ENCODE peak calls at places on chromosomes 11 and 22, in ten cellular contexts. One of them, this sample, is unnamed.

GRCh38 chr22:48366056-48366455 is 1461.6 kb downstream of the BRD1 start:
- DNase-seq in aorta: no peak
- DNase-seq in psoas muscle: no peak
- DNase-seq in kidney: no peak
- DNase-seq in pancreas: no peak
- DNase-seq in MM.1S: no peak
- DNase-seq in OCI-LY7: no peak
- DNase-seq in H9: no peak
- DNase-seq in A549: no peak
- DNase-seq in HCT116: no peak
- DNase-seq in this sample: no peak

GRCh38 chr11:14358729-14359439 is at the start of gene RRAS2:
- DNase-seq in aorta: peak
- DNase-seq in psoas muscle: peak
- DNase-seq in kidney: peak
- DNase-seq in pancreas: peak
- DNase-seq in MM.1S: peak
- DNase-seq in OCI-LY7: no peak
- DNase-seq in H9: peak
- DNase-seq in A549: peak
- DNase-seq in HCT116: peak
- DNase-seq in this sample: no peak

GRCh38 chr11:128503231-128503991 is 83.9 kb downstream of the ETS1 start:
- DNase-seq in aorta: no peak
- DNase-seq in psoas muscle: no peak
- DNase-seq in kidney: no peak
- DNase-seq in pancreas: no peak
- DNase-seq in MM.1S: no peak
- DNase-seq in OCI-LY7: no peak
- DNase-seq in H9: no peak
- DNase-seq in A549: no peak
- DNase-seq in HCT116: no peak
- DNase-seq in this sample: no peak

GRCh38 chr11:15650105-15650938 is 535.6 kb downstream of the INSC start:
- DNase-seq in aorta: peak
- DNase-seq in psoas muscle: peak
- DNase-seq in kidney: peak
- DNase-seq in pancreas: peak
- DNase-seq in MM.1S: peak
- DNase-seq in OCI-LY7: peak
- DNase-seq in H9: peak
- DNase-seq in A549: peak
- DNase-seq in HCT116: peak
- DNase-seq in this sample: peak

GRCh38 chr11:102546923-102547471 is 16.4 kb upstream of the MMP7 start:
- DNase-seq in aorta: no peak
- DNase-seq in psoas muscle: no peak
- DNase-seq in kidney: no peak
- DNase-seq in pancreas: no peak
- DNase-seq in MM.1S: no peak
- DNase-seq in OCI-LY7: peak
- DNase-seq in H9: no peak
- DNase-seq in A549: no peak
- DNase-seq in HCT116: no peak
- DNase-seq in this sample: no peak

GRCh38 chr11:75265851-75266531 is 25.4 kb downstream of the TPBGL start:
- DNase-seq in aorta: no peak
- DNase-seq in psoas muscle: peak
- DNase-seq in kidney: peak
- DNase-seq in pancreas: peak
- DNase-seq in MM.1S: no peak
- DNase-seq in OCI-LY7: peak
- DNase-seq in H9: no peak
- DNase-seq in A549: no peak
- DNase-seq in HCT116: no peak
- DNase-seq in this sample: no peak

GRCh38 chr11:31652528-31652927 is 143.0 kb downstream of the ELP4 start:
- DNase-seq in aorta: no peak
- DNase-seq in psoas muscle: no peak
- DNase-seq in kidney: no peak
- DNase-seq in pancreas: no peak
- DNase-seq in MM.1S: peak
- DNase-seq in OCI-LY7: no peak
- DNase-seq in H9: no peak
- DNase-seq in A549: no peak
- DNase-seq in HCT116: no peak
- DNase-seq in this sample: no peak

GRCh38 chr11:134584001-134584561 is 172.0 kb upstream of the B3GAT1 start:
- DNase-seq in aorta: no peak
- DNase-seq in psoas muscle: no peak
- DNase-seq in kidney: no peak
- DNase-seq in pancreas: no peak
- DNase-seq in MM.1S: no peak
- DNase-seq in OCI-LY7: no peak
- DNase-seq in H9: peak
- DNase-seq in A549: no peak
- DNase-seq in HCT116: no peak
- DNase-seq in this sample: no peak

GRCh38 chr22:23071163-23072034 is 1.1 kb downstream of the GNAZ start:
- DNase-seq in aorta: peak
- DNase-seq in psoas muscle: peak
- DNase-seq in kidney: peak
- DNase-seq in pancreas: no peak
- DNase-seq in MM.1S: no peak
- DNase-seq in OCI-LY7: no peak
- DNase-seq in H9: no peak
- DNase-seq in A549: no peak
- DNase-seq in HCT116: no peak
- DNase-seq in this sample: no peak

GRCh38 chr11:119481667-119482400 is 58.9 kb upstream of the THY1 start:
- DNase-seq in aorta: no peak
- DNase-seq in psoas muscle: peak
- DNase-seq in kidney: no peak
- DNase-seq in pancreas: peak
- DNase-seq in MM.1S: no peak
- DNase-seq in OCI-LY7: no peak
- DNase-seq in H9: no peak
- DNase-seq in A549: no peak
- DNase-seq in HCT116: no peak
- DNase-seq in this sample: no peak

GRCh38 chr22:47394504-47395440 is 632.3 kb downstream of the TBC1D22A start:
- DNase-seq in aorta: no peak
- DNase-seq in psoas muscle: no peak
- DNase-seq in kidney: peak
- DNase-seq in pancreas: no peak
- DNase-seq in MM.1S: no peak
- DNase-seq in OCI-LY7: no peak
- DNase-seq in H9: no peak
- DNase-seq in A549: no peak
- DNase-seq in HCT116: no peak
- DNase-seq in this sample: no peak

GRCh38 chr11:57744386-57744785 is 3.1 kb downstream of the SELENOH start:
- DNase-seq in aorta: no peak
- DNase-seq in psoas muscle: no peak
- DNase-seq in kidney: no peak
- DNase-seq in pancreas: no peak
- DNase-seq in MM.1S: no peak
- DNase-seq in OCI-LY7: no peak
- DNase-seq in H9: no peak
- DNase-seq in A549: no peak
- DNase-seq in HCT116: no peak
- DNase-seq in this sample: no peak

GRCh38 chr22:24433868-24434471 is 6.6 kb downstream of the ADORA2A start:
- DNase-seq in aorta: no peak
- DNase-seq in psoas muscle: peak
- DNase-seq in kidney: peak
- DNase-seq in pancreas: no peak
- DNase-seq in MM.1S: peak
- DNase-seq in OCI-LY7: peak
- DNase-seq in H9: no peak
- DNase-seq in A549: no peak
- DNase-seq in HCT116: no peak
- DNase-seq in this sample: no peak
- H3K27ac ChIP-seq in aorta: no peak
- H3K27ac ChIP-seq in psoas muscle: peak
- H3K27ac ChIP-seq in kidney: peak
- H3K27ac ChIP-seq in pancreas: peak
- H3K27ac ChIP-seq in MM.1S: peak
- H3K27ac ChIP-seq in OCI-LY7: peak
- H3K27ac ChIP-seq in H9: no peak
- H3K27ac ChIP-seq in A549: no peak
- H3K27ac ChIP-seq in HCT116: no peak
- H3K27ac ChIP-seq in this sample: no peak

GRCh38 chr11:129944696-129945095 is 49.3 kb upstream of the NFRKB start:
- DNase-seq in aorta: no peak
- DNase-seq in psoas muscle: no peak
- DNase-seq in kidney: no peak
- DNase-seq in pancreas: no peak
- DNase-seq in MM.1S: no peak
- DNase-seq in OCI-LY7: no peak
- DNase-seq in H9: no peak
- DNase-seq in A549: no peak
- DNase-seq in HCT116: no peak
- DNase-seq in this sample: no peak

GRCh38 chr11:129946256-129946655 is 50.9 kb upstream of the NFRKB start:
- DNase-seq in aorta: no peak
- DNase-seq in psoas muscle: no peak
- DNase-seq in kidney: no peak
- DNase-seq in pancreas: no peak
- DNase-seq in MM.1S: peak
- DNase-seq in OCI-LY7: peak
- DNase-seq in H9: no peak
- DNase-seq in A549: no peak
- DNase-seq in HCT116: no peak
- DNase-seq in this sample: no peak

GRCh38 chr11:129939510-129939909 is 44.1 kb upstream of the NFRKB start:
- DNase-seq in aorta: no peak
- DNase-seq in psoas muscle: no peak
- DNase-seq in kidney: no peak
- DNase-seq in pancreas: no peak
- DNase-seq in MM.1S: no peak
- DNase-seq in OCI-LY7: peak
- DNase-seq in H9: no peak
- DNase-seq in A549: no peak
- DNase-seq in HCT116: no peak
- DNase-seq in this sample: no peak

GRCh38 chr11:129945377-129945776 is 50.0 kb upstream of the NFRKB start:
- DNase-seq in aorta: no peak
- DNase-seq in psoas muscle: no peak
- DNase-seq in kidney: no peak
- DNase-seq in pancreas: no peak
- DNase-seq in MM.1S: no peak
- DNase-seq in OCI-LY7: no peak
- DNase-seq in H9: no peak
- DNase-seq in A549: no peak
- DNase-seq in HCT116: no peak
- DNase-seq in this sample: no peak

GRCh38 chr11:129943036-129943435 is 47.7 kb upstream of the NFRKB start:
- DNase-seq in aorta: no peak
- DNase-seq in psoas muscle: no peak
- DNase-seq in kidney: no peak
- DNase-seq in pancreas: no peak
- DNase-seq in MM.1S: no peak
- DNase-seq in OCI-LY7: no peak
- DNase-seq in H9: no peak
- DNase-seq in A549: no peak
- DNase-seq in HCT116: no peak
- DNase-seq in this sample: no peak
- H3K27ac ChIP-seq in aorta: no peak
- H3K27ac ChIP-seq in psoas muscle: no peak
- H3K27ac ChIP-seq in kidney: no peak
- H3K27ac ChIP-seq in pancreas: no peak
- H3K27ac ChIP-seq in MM.1S: no peak
- H3K27ac ChIP-seq in OCI-LY7: peak
- H3K27ac ChIP-seq in H9: no peak
- H3K27ac ChIP-seq in A549: no peak
- H3K27ac ChIP-seq in HCT116: no peak
- H3K27ac ChIP-seq in this sample: no peak

GRCh38 chr11:9704037-9704436 is 40.2 kb downstream of the SWAP70 start:
- DNase-seq in aorta: no peak
- DNase-seq in psoas muscle: no peak
- DNase-seq in kidney: no peak
- DNase-seq in pancreas: no peak
- DNase-seq in MM.1S: no peak
- DNase-seq in OCI-LY7: no peak
- DNase-seq in H9: no peak
- DNase-seq in A549: no peak
- DNase-seq in HCT116: no peak
- DNase-seq in this sample: no peak

GRCh38 chr11:9708544-9708943 is 44.7 kb downstream of the SWAP70 start:
- DNase-seq in aorta: no peak
- DNase-seq in psoas muscle: no peak
- DNase-seq in kidney: no peak
- DNase-seq in pancreas: no peak
- DNase-seq in MM.1S: no peak
- DNase-seq in OCI-LY7: no peak
- DNase-seq in H9: no peak
- DNase-seq in A549: no peak
- DNase-seq in HCT116: no peak
- DNase-seq in this sample: no peak

GRCh38 chr11:9701799-9702198 is 37.9 kb downstream of the SWAP70 start:
- DNase-seq in aorta: no peak
- DNase-seq in psoas muscle: no peak
- DNase-seq in kidney: no peak
- DNase-seq in pancreas: no peak
- DNase-seq in MM.1S: no peak
- DNase-seq in OCI-LY7: no peak
- DNase-seq in H9: no peak
- DNase-seq in A549: no peak
- DNase-seq in HCT116: no peak
- DNase-seq in this sample: no peak

GRCh38 chr11:9703280-9703679 is 39.4 kb downstream of the SWAP70 start:
- DNase-seq in aorta: no peak
- DNase-seq in psoas muscle: no peak
- DNase-seq in kidney: no peak
- DNase-seq in pancreas: no peak
- DNase-seq in MM.1S: no peak
- DNase-seq in OCI-LY7: peak
- DNase-seq in H9: no peak
- DNase-seq in A549: no peak
- DNase-seq in HCT116: no peak
- DNase-seq in this sample: no peak

GRCh38 chr11:9704620-9705019 is 40.7 kb downstream of the SWAP70 start:
- DNase-seq in aorta: no peak
- DNase-seq in psoas muscle: no peak
- DNase-seq in kidney: no peak
- DNase-seq in pancreas: no peak
- DNase-seq in MM.1S: no peak
- DNase-seq in OCI-LY7: no peak
- DNase-seq in H9: no peak
- DNase-seq in A549: no peak
- DNase-seq in HCT116: no peak
- DNase-seq in this sample: no peak
- H3K27ac ChIP-seq in aorta: no peak
- H3K27ac ChIP-seq in psoas muscle: no peak
- H3K27ac ChIP-seq in kidney: no peak
- H3K27ac ChIP-seq in pancreas: no peak
- H3K27ac ChIP-seq in MM.1S: no peak
- H3K27ac ChIP-seq in OCI-LY7: no peak
- H3K27ac ChIP-seq in H9: no peak
- H3K27ac ChIP-seq in A549: no peak
- H3K27ac ChIP-seq in HCT116: no peak
- H3K27ac ChIP-seq in this sample: no peak

DNA sequence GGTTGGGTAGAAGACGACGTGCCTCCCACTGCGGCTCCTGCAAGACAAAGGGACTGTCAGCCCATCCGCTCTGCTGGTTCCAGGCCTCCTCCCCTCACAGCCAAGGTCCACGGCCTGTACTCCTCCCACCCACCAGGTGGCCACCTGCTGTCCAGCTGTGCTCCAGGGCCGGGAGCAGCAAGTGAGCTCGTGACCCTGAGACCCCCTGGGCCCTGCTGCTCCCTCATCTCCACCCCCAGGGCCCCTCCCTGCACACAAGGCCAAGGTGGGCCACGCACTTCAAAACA is 27.4 kb downstream of the TSPAN4 start:
- DNase-seq in aorta: no peak
- DNase-seq in psoas muscle: no peak
- DNase-seq in kidney: no peak
- DNase-seq in pancreas: no peak
- DNase-seq in MM.1S: no peak
- DNase-seq in OCI-LY7: no peak
- DNase-seq in H9: no peak
- DNase-seq in A549: no peak
- DNase-seq in HCT116: no peak
- DNase-seq in this sample: no peak
- H3K27ac ChIP-seq in aorta: no peak
- H3K27ac ChIP-seq in psoas muscle: no peak
- H3K27ac ChIP-seq in kidney: no peak
- H3K27ac ChIP-seq in pancreas: no peak
- H3K27ac ChIP-seq in MM.1S: no peak
- H3K27ac ChIP-seq in OCI-LY7: no peak
- H3K27ac ChIP-seq in H9: no peak
- H3K27ac ChIP-seq in A549: no peak
- H3K27ac ChIP-seq in HCT116: no peak
- H3K27ac ChIP-seq in this sample: no peak